ENCODE peak calls at places on chromosomes 6 and 20, in eight cellular contexts. One of them, this sample, is unnamed.
A peak's percentile ranks its signal among the peaks of the same experiment; 100 is the strongest.

GRCh38 chr6:48068326-48069191 is 42.4 kb downstream of the PTCHD4 start:
- DNase-seq in neural crest cell: peak; percentile 17
- DNase-seq in ovary: no peak
- DNase-seq in Peyer's patch: peak; percentile 29
- DNase-seq in choroid plexus epithelial cell: no peak
- DNase-seq in thoracic aorta: no peak
- DNase-seq in heart left ventricle: no peak
- DNase-seq in breast epithelium: no peak
- DNase-seq in this sample: no peak

GRCh38 chr20:62734336-62734735 is 25.7 kb downstream of the NTSR1 start:
- DNase-seq in neural crest cell: no peak
- DNase-seq in ovary: no peak
- DNase-seq in Peyer's patch: peak; percentile 43
- DNase-seq in choroid plexus epithelial cell: no peak
- DNase-seq in thoracic aorta: no peak
- DNase-seq in heart left ventricle: no peak
- DNase-seq in breast epithelium: no peak
- DNase-seq in this sample: no peak

GRCh38 chr6:90294989-90295853 is 1.4 kb downstream of the BACH2 start:
- DNase-seq in neural crest cell: peak; percentile 37
- DNase-seq in ovary: peak; percentile 43
- DNase-seq in Peyer's patch: peak; percentile 55
- DNase-seq in choroid plexus epithelial cell: peak; percentile 42
- DNase-seq in thoracic aorta: no peak
- DNase-seq in heart left ventricle: peak; percentile 58
- DNase-seq in breast epithelium: peak; percentile 41
- DNase-seq in this sample: peak; percentile 67

GRCh38 chr20:41003143-41003932 is 25.3 kb upstream of the TOP1 start:
- DNase-seq in neural crest cell: no peak
- DNase-seq in ovary: peak; percentile 51
- DNase-seq in Peyer's patch: peak; percentile 79
- DNase-seq in choroid plexus epithelial cell: peak; percentile 99
- DNase-seq in thoracic aorta: peak; percentile 55
- DNase-seq in heart left ventricle: peak; percentile 42
- DNase-seq in breast epithelium: peak; percentile 80
- DNase-seq in this sample: peak; percentile 30

GRCh38 chr6:147135211-147135672 is 69.0 kb upstream of the STXBP5 start:
- DNase-seq in neural crest cell: no peak
- DNase-seq in ovary: no peak
- DNase-seq in Peyer's patch: no peak
- DNase-seq in choroid plexus epithelial cell: peak; percentile 99
- DNase-seq in thoracic aorta: no peak
- DNase-seq in heart left ventricle: no peak
- DNase-seq in breast epithelium: no peak
- DNase-seq in this sample: no peak

GRCh38 chr6:10529231-10529801 is 8.2 kb downstream of the GCNT2 start:
- DNase-seq in neural crest cell: no peak
- DNase-seq in ovary: no peak
- DNase-seq in Peyer's patch: peak; percentile 49
- DNase-seq in choroid plexus epithelial cell: peak; percentile 31
- DNase-seq in thoracic aorta: no peak
- DNase-seq in heart left ventricle: no peak
- DNase-seq in breast epithelium: peak; percentile 54
- DNase-seq in this sample: no peak

GRCh38 chr20:58623579-58624473 is 27.3 kb upstream of the STX16 start:
- DNase-seq in neural crest cell: peak; percentile 23
- DNase-seq in ovary: peak; percentile 69
- DNase-seq in Peyer's patch: peak; percentile 39
- DNase-seq in choroid plexus epithelial cell: peak; percentile 97
- DNase-seq in thoracic aorta: peak; percentile 58
- DNase-seq in heart left ventricle: peak; percentile 61
- DNase-seq in breast epithelium: peak; percentile 55
- DNase-seq in this sample: no peak

GRCh38 chr20:19519461-19519860 is 238.6 kb upstream of the RIN2 start:
- DNase-seq in neural crest cell: no peak
- DNase-seq in ovary: no peak
- DNase-seq in Peyer's patch: no peak
- DNase-seq in choroid plexus epithelial cell: no peak
- DNase-seq in thoracic aorta: no peak
- DNase-seq in heart left ventricle: no peak
- DNase-seq in breast epithelium: no peak
- DNase-seq in this sample: no peak

GRCh38 chr6:151493495-151494234 is at the start of gene CCDC170:
- DNase-seq in neural crest cell: peak; percentile 40
- DNase-seq in ovary: peak; percentile 68
- DNase-seq in Peyer's patch: peak; percentile 47
- DNase-seq in choroid plexus epithelial cell: no peak
- DNase-seq in thoracic aorta: no peak
- DNase-seq in heart left ventricle: peak; percentile 63
- DNase-seq in breast epithelium: no peak
- DNase-seq in this sample: peak; percentile 16

GRCh38 chr20:4021905-4022304 is 6.5 kb upstream of the RNF24 start:
- DNase-seq in neural crest cell: no peak
- DNase-seq in ovary: no peak
- DNase-seq in Peyer's patch: no peak
- DNase-seq in choroid plexus epithelial cell: no peak
- DNase-seq in thoracic aorta: no peak
- DNase-seq in heart left ventricle: no peak
- DNase-seq in breast epithelium: no peak
- DNase-seq in this sample: no peak

GRCh38 chr6:115634899-115635298 is 425.8 kb downstream of the FRK start:
- DNase-seq in neural crest cell: no peak
- DNase-seq in ovary: no peak
- DNase-seq in Peyer's patch: no peak
- DNase-seq in choroid plexus epithelial cell: no peak
- DNase-seq in thoracic aorta: no peak
- DNase-seq in heart left ventricle: no peak
- DNase-seq in breast epithelium: no peak
- DNase-seq in this sample: no peak

GRCh38 chr6:168490757-168491156 is 49.8 kb downstream of the SMOC2 start:
- DNase-seq in neural crest cell: no peak
- DNase-seq in ovary: no peak
- DNase-seq in Peyer's patch: no peak
- DNase-seq in choroid plexus epithelial cell: no peak
- DNase-seq in thoracic aorta: no peak
- DNase-seq in heart left ventricle: no peak
- DNase-seq in breast epithelium: no peak
- DNase-seq in this sample: no peak

GRCh38 chr6:129901910-129902309 is 40.8 kb upstream of the TMEM244 start:
- DNase-seq in neural crest cell: no peak
- DNase-seq in ovary: no peak
- DNase-seq in Peyer's patch: no peak
- DNase-seq in choroid plexus epithelial cell: peak; percentile 44
- DNase-seq in thoracic aorta: no peak
- DNase-seq in heart left ventricle: no peak
- DNase-seq in breast epithelium: no peak
- DNase-seq in this sample: no peak

GRCh38 chr6:139690007-139690406 is 315.6 kb upstream of the CITED2 start:
- DNase-seq in neural crest cell: no peak
- DNase-seq in ovary: no peak
- DNase-seq in Peyer's patch: no peak
- DNase-seq in choroid plexus epithelial cell: peak; percentile 13
- DNase-seq in thoracic aorta: no peak
- DNase-seq in heart left ventricle: no peak
- DNase-seq in breast epithelium: no peak
- DNase-seq in this sample: no peak

GRCh38 chr20:53691811-53692192 is 98.2 kb upstream of the ZNF217 start:
- DNase-seq in neural crest cell: no peak
- DNase-seq in ovary: no peak
- DNase-seq in Peyer's patch: no peak
- DNase-seq in choroid plexus epithelial cell: no peak
- DNase-seq in thoracic aorta: no peak
- DNase-seq in heart left ventricle: no peak
- DNase-seq in breast epithelium: no peak
- DNase-seq in this sample: no peak

GRCh38 chr6:142853244-142854180 is 91.5 kb downstream of the HIVEP2 start:
- DNase-seq in neural crest cell: no peak
- DNase-seq in ovary: no peak
- DNase-seq in Peyer's patch: no peak
- DNase-seq in choroid plexus epithelial cell: no peak
- DNase-seq in thoracic aorta: no peak
- DNase-seq in heart left ventricle: no peak
- DNase-seq in breast epithelium: no peak
- DNase-seq in this sample: no peak

GRCh38 chr20:64149141-64149540 is 15.1 kb upstream of the MYT1 start:
- DNase-seq in neural crest cell: no peak
- DNase-seq in ovary: no peak
- DNase-seq in Peyer's patch: no peak
- DNase-seq in choroid plexus epithelial cell: no peak
- DNase-seq in thoracic aorta: no peak
- DNase-seq in heart left ventricle: no peak
- DNase-seq in breast epithelium: no peak
- DNase-seq in this sample: no peak

GRCh38 chr20:3545401-3545925 is 74.6 kb downstream of the ATRN start:
- DNase-seq in neural crest cell: no peak
- DNase-seq in ovary: no peak
- DNase-seq in Peyer's patch: no peak
- DNase-seq in choroid plexus epithelial cell: no peak
- DNase-seq in thoracic aorta: no peak
- DNase-seq in heart left ventricle: no peak
- DNase-seq in breast epithelium: peak; percentile 25
- DNase-seq in this sample: no peak

GRCh38 chr6:143596857-143597256 is 80.9 kb upstream of the PHACTR2 start:
- DNase-seq in neural crest cell: no peak
- DNase-seq in ovary: peak; percentile 62
- DNase-seq in Peyer's patch: no peak
- DNase-seq in choroid plexus epithelial cell: peak; percentile 92
- DNase-seq in thoracic aorta: no peak
- DNase-seq in heart left ventricle: peak; percentile 30
- DNase-seq in breast epithelium: no peak
- DNase-seq in this sample: no peak

GRCh38 chr6:116605935-116606334 is 10.3 kb upstream of the RSPH4A start:
- DNase-seq in neural crest cell: no peak
- DNase-seq in ovary: no peak
- DNase-seq in Peyer's patch: no peak
- DNase-seq in choroid plexus epithelial cell: no peak
- DNase-seq in thoracic aorta: no peak
- DNase-seq in heart left ventricle: no peak
- DNase-seq in breast epithelium: no peak
- DNase-seq in this sample: no peak

GRCh38 chr6:77740380-77740779 is 87.5 kb downstream of the MEI4 start:
- DNase-seq in neural crest cell: no peak
- DNase-seq in ovary: no peak
- DNase-seq in Peyer's patch: no peak
- DNase-seq in choroid plexus epithelial cell: peak; percentile 67
- DNase-seq in thoracic aorta: no peak
- DNase-seq in heart left ventricle: no peak
- DNase-seq in breast epithelium: no peak
- DNase-seq in this sample: no peak

GRCh38 chr6:162467679-162468078 is 259.9 kb downstream of the PRKN start:
- DNase-seq in neural crest cell: no peak
- DNase-seq in ovary: no peak
- DNase-seq in Peyer's patch: no peak
- DNase-seq in choroid plexus epithelial cell: no peak
- DNase-seq in thoracic aorta: no peak
- DNase-seq in heart left ventricle: peak; percentile 43
- DNase-seq in breast epithelium: no peak
- DNase-seq in this sample: no peak

GRCh38 chr6:37489697-37490336 is 9.9 kb downstream of the CCDC167 start:
- DNase-seq in neural crest cell: no peak
- DNase-seq in ovary: no peak
- DNase-seq in Peyer's patch: peak; percentile 46
- DNase-seq in choroid plexus epithelial cell: peak; percentile 39
- DNase-seq in thoracic aorta: no peak
- DNase-seq in heart left ventricle: no peak
- DNase-seq in breast epithelium: no peak
- DNase-seq in this sample: no peak

GRCh38 chr6:32685603-32686002 is 19.1 kb upstream of the HLA-DQB1 start:
- DNase-seq in neural crest cell: no peak
- DNase-seq in ovary: no peak
- DNase-seq in Peyer's patch: no peak
- DNase-seq in choroid plexus epithelial cell: peak; percentile 63
- DNase-seq in thoracic aorta: no peak
- DNase-seq in heart left ventricle: no peak
- DNase-seq in breast epithelium: no peak
- DNase-seq in this sample: no peak

GRCh38 chr20:37755665-37756064 is 61.8 kb downstream of the CTNNBL1 start:
- DNase-seq in neural crest cell: no peak
- DNase-seq in ovary: no peak
- DNase-seq in Peyer's patch: no peak
- DNase-seq in choroid plexus epithelial cell: peak; percentile 20
- DNase-seq in thoracic aorta: no peak
- DNase-seq in heart left ventricle: no peak
- DNase-seq in breast epithelium: no peak
- DNase-seq in this sample: no peak
- TF ChIP-seq CTCF in neural crest cell: peak; percentile 51
- TF ChIP-seq CTCF in ovary: no peak
- TF ChIP-seq CTCF in Peyer's patch: no peak
- TF ChIP-seq CTCF in choroid plexus epithelial cell: peak; percentile 21
- TF ChIP-seq CTCF in thoracic aorta: no peak
- TF ChIP-seq CTCF in heart left ventricle: peak; percentile 50
- TF ChIP-seq CTCF in breast epithelium: no peak
- TF ChIP-seq CTCF in this sample: no peak

GRCh38 chr6:95279641-95280040 is 297.7 kb upstream of the MANEA start:
- DNase-seq in neural crest cell: no peak
- DNase-seq in ovary: no peak
- DNase-seq in Peyer's patch: no peak
- DNase-seq in choroid plexus epithelial cell: no peak
- DNase-seq in thoracic aorta: no peak
- DNase-seq in heart left ventricle: no peak
- DNase-seq in breast epithelium: no peak
- DNase-seq in this sample: no peak

GRCh38 chr6:95280690-95281273 is 296.6 kb upstream of the MANEA start:
- DNase-seq in neural crest cell: no peak
- DNase-seq in ovary: no peak
- DNase-seq in Peyer's patch: no peak
- DNase-seq in choroid plexus epithelial cell: peak; percentile 81
- DNase-seq in thoracic aorta: no peak
- DNase-seq in heart left ventricle: no peak
- DNase-seq in breast epithelium: no peak
- DNase-seq in this sample: no peak
- TF ChIP-seq CTCF in neural crest cell: peak; percentile 66
- TF ChIP-seq CTCF in ovary: no peak
- TF ChIP-seq CTCF in Peyer's patch: no peak
- TF ChIP-seq CTCF in choroid plexus epithelial cell: peak; percentile 71
- TF ChIP-seq CTCF in thoracic aorta: no peak
- TF ChIP-seq CTCF in heart left ventricle: peak; percentile 61
- TF ChIP-seq CTCF in breast epithelium: no peak
- TF ChIP-seq CTCF in this sample: no peak

DNA sequence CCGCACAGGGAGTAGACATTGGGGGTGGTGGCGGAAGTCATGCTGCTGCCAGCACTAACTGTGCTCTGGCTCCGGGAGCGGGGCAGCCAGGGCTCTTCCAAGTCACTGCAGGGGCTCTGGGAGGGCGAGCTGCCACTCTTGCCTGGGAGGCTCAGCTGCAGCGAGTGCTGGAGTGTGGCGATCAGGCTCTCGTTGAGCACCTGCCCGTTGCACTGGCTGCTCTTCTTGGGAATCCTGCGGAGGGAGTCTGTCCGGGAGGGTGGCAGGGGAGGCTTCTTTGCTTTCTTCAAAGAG is 28.0 kb downstream of the HEBP2 start:
- DNase-seq in neural crest cell: no peak
- DNase-seq in ovary: no peak
- DNase-seq in Peyer's patch: no peak
- DNase-seq in choroid plexus epithelial cell: no peak
- DNase-seq in thoracic aorta: no peak
- DNase-seq in heart left ventricle: no peak
- DNase-seq in breast epithelium: no peak
- DNase-seq in this sample: no peak
- TF ChIP-seq CTCF in neural crest cell: no peak
- TF ChIP-seq CTCF in ovary: no peak
- TF ChIP-seq CTCF in Peyer's patch: no peak
- TF ChIP-seq CTCF in choroid plexus epithelial cell: no peak
- TF ChIP-seq CTCF in thoracic aorta: no peak
- TF ChIP-seq CTCF in heart left ventricle: no peak
- TF ChIP-seq CTCF in breast epithelium: no peak
- TF ChIP-seq CTCF in this sample: no peak

GRCh38 chr20:56981301-56981700 is 285.1 kb downstream of the BMP7 start:
- DNase-seq in neural crest cell: no peak
- DNase-seq in ovary: no peak
- DNase-seq in Peyer's patch: no peak
- DNase-seq in choroid plexus epithelial cell: no peak
- DNase-seq in thoracic aorta: no peak
- DNase-seq in heart left ventricle: no peak
- DNase-seq in breast epithelium: no peak
- DNase-seq in this sample: no peak
- TF ChIP-seq CTCF in neural crest cell: no peak
- TF ChIP-seq CTCF in ovary: no peak
- TF ChIP-seq CTCF in Peyer's patch: no peak
- TF ChIP-seq CTCF in choroid plexus epithelial cell: no peak
- TF ChIP-seq CTCF in thoracic aorta: no peak
- TF ChIP-seq CTCF in heart left ventricle: no peak
- TF ChIP-seq CTCF in breast epithelium: no peak
- TF ChIP-seq CTCF in this sample: no peak